ENCODE peak calls at places on chromosomes 5 and 9, in four cellular contexts. D is brain microvascular endothelial cell, I is neural progenitor cell, H is psoas muscle. C is an unnamed sample.

GRCh38 chr5:167699434-167699833 is 592.0 kb upstream of the WWC1 start:
- DNase-seq in D (peak; percentile 99), H (no peak), I (peak; percentile 83), C (no peak)

GRCh38 chr9:128825923-128826702 is 3.5 kb downstream of the SPOUT1 start:
- DNase-seq in I (no peak), D (no peak), H (no peak), C (no peak)

GRCh38 chr5:16934123-16934522 is 2.0 kb downstream of the MYO10 start:
- DNase-seq in I (peak; percentile 94), D (peak; percentile 83), H (peak; percentile 24), C (peak; percentile 42)

GRCh38 chr9:28927711-28928110 is 1354.4 kb upstream of the C9orf72 start:
- DNase-seq in I (no peak), H (no peak), D (no peak), C (no peak)

GRCh38 chr9:130461218-130461630 is 16.5 kb downstream of the ASS1 start:
- DNase-seq in D (no peak), H (peak; percentile 69), I (peak; percentile 86), C (peak; percentile 62)

GRCh38 chr9:116207371-116208111 is 54.0 kb downstream of the PAPPA start:
- DNase-seq in D (no peak), H (no peak), I (no peak), C (no peak)

GRCh38 chr5:35117960-35118359 is 70.2 kb upstream of the AGXT2 start:
- DNase-seq in D (peak; percentile 75), H (no peak), I (no peak), C (no peak)

GRCh38 chr5:172171118-172171775 is 16.8 kb downstream of the STK10 start:
- DNase-seq in D (no peak), H (no peak), I (peak; percentile 69), C (no peak)

GRCh38 chr5:170310187-170310586 is 12.6 kb upstream of the LCP2 start:
- DNase-seq in H (no peak), D (no peak), I (no peak), C (no peak)

GRCh38 chr9:122186301-122186700 is 26.6 kb downstream of the MORN5 start:
- DNase-seq in H (no peak), I (peak; percentile 21), D (no peak), C (no peak)

GRCh38 chr5:78496373-78496772 is 136.0 kb downstream of the SCAMP1 start:
- DNase-seq in I (no peak), D (peak; percentile 62), H (no peak), C (no peak)

GRCh38 chr9:126805546-126806262 is 864 bp downstream of the ZBTB43 start:
- DNase-seq in H (peak; percentile 83), I (peak; percentile 8), D (peak; percentile 63), C (peak; percentile 61)

GRCh38 chr9:121721770-121722169 is 70.3 kb downstream of the DAB2IP start:
- DNase-seq in D (no peak), I (peak; percentile 43), H (no peak), C (peak; percentile 70)

GRCh38 chr9:109098221-109098959 is 21.4 kb downstream of the TMEM245 start:
- DNase-seq in H (no peak), I (peak; percentile 62), D (peak; percentile 61), C (no peak)

GRCh38 chr5:148237795-148238194 is 530 bp upstream of the MARCOL start:
- DNase-seq in I (no peak), D (no peak), H (no peak), C (no peak)

GRCh38 chr9:126095546-126096190 is 231.0 kb upstream of the MVB12B start:
- DNase-seq in I (no peak), D (no peak), H (no peak), C (no peak)

GRCh38 chr9:129026442-129027223 is 1.5 kb downstream of the SH3GLB2 start:
- DNase-seq in I (peak; percentile 82), H (no peak), D (no peak), C (no peak)

GRCh38 chr5:177403826-177404640 is 3.6 kb upstream of the PFN3 start:
- DNase-seq in D (peak; percentile 52), I (peak; percentile 83), H (peak; percentile 88), C (peak; percentile 86)

GRCh38 chr9:26744362-26744965 is 148.1 kb downstream of the CAAP1 start:
- DNase-seq in D (no peak), H (no peak), I (peak; percentile 31), C (no peak)

GRCh38 chr5:62374090-62374489 is 29.6 kb downstream of the DIMT1 start:
- DNase-seq in D (no peak), I (no peak), H (no peak), C (no peak)

GRCh38 chr9:114348906-114349482 is 19.3 kb downstream of the ORM2 start:
- DNase-seq in H (peak; percentile 65), D (peak; percentile 98), I (peak; percentile 78), C (no peak)

GRCh38 chr9:90287567-90288274 is 354.9 kb downstream of the DIRAS2 start:
- DNase-seq in I (no peak), H (no peak), D (no peak), C (no peak)

GRCh38 chr9:96646081-96646991 is 8.8 kb downstream of the PRXL2C start:
- DNase-seq in I (no peak), H (peak; percentile 62), D (peak; percentile 14), C (no peak)

GRCh38 chr5:123088031-123088805 is 823 bp upstream of the PRDM6 start:
- DNase-seq in D (no peak), H (no peak), I (peak; percentile 54), C (no peak)

GRCh38 chr5:67425514-67425913 is 228.9 kb upstream of the CD180 start:
- DNase-seq in I (no peak), D (no peak), H (no peak), C (no peak)

GRCh38 chr5:179964015-179964414 is 56.3 kb upstream of the TBC1D9B start:
- DNase-seq in H (no peak), D (no peak), I (no peak), C (no peak)
- H3K27ac ChIP-seq in H (no peak overlapping the region), D (no peak overlapping the region), I (no peak overlapping the region), C (no peak overlapping the region)

GRCh38 chr9:3246231-3246630 is 279.6 kb downstream of the RFX3 start:
- DNase-seq in D (no peak), H (no peak), I (peak; percentile 16), C (no peak)
- H3K36me3 ChIP-seq in D (no peaks in the 10 kb centered on the region), H (no peaks in the 10 kb centered on the region), I (no peaks in the 10 kb centered on the region), C (peaks cover 10% of the 10 kb centered on the region)

DNA sequence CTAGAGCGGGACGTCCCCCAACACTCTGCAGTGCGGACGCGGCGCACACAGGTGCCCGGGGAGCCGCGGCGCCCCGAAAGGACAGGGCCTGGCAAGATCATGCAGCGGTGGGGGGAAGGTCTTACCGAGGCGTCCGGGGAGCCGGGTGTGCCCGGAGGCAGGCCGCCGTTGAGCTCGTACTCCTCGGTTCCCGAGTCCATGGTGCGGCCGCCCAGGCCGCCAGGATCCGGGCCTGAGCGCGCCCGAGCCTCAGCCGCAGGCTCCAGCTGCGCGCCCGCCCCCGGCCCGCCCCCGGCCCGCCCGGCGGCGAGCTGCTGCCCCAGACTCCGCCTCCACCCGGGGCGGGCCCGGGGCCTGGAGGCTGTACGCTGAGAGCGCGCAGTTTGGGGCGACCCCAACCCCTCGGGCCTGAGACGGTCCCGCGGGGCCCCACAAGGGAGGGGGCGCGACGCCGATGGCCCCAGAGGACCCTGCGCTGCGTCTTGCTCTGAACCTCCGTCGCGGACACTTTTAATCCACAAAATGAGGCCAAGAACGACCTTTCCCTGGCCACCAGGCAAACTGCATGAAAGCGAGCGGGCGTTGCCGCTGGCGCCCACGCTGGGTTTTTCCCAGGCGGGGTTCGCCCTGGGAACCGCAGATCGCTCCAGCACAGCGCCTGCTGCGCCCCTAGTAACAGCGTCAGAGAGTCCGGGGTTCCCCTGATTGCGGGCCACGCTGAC is at the start of gene NINJ1:
- DNase-seq in I (peak; percentile 91), H (peak; percentile 78), D (peak; percentile 71), C (peak; percentile 76)
- TF ChIP-seq CTCF in I (no peak), H (no peak), D (no peak), C (peak; percentile 12)

DNA sequence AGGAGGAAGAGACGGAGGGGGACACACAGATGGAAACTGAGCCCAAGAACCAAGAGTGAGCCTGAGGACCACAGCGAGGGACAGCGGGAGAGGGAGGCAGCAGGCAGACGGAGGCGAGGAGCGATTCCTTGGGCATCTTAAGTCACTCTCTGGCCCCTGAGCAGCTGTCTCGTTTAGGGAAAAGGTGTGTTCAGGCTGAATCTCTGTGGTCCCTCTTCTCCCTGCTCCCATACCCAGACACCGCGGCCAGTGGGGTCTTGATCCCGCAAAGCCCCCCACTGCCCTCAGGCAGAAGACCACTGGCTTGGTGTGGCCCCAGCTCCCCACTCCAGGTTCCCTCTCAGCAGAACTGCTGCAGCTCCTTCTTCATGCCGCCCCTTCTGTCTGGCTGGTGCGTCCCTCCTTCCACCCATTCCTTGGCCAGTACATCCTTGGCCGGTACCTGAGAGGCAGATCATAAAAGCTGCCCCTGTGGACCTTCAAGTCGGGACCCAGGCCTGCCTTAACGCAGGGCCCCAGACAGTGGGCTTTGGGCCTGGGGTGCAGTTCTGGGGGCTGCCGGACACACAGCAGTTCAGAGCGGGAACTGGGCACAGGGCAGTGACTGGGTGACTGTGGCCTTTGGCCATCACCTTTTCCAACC is 5.8 kb upstream of the RALGDS start:
- DNase-seq in D (no peak), H (no peak), I (no peak), C (no peak)
- H3K27ac ChIP-seq in D (no peak overlapping the region), H (peak overlapping the region; percentile 90), I (no peak overlapping the region), C (peak overlapping the region; percentile 78)

GRCh38 chr9:279674-280073 is 65.0 kb downstream of the DOCK8 start:
- DNase-seq in D (no peak), H (no peak), I (no peak), C (no peak)
- H3K36me3 ChIP-seq in D (no peaks in the 10 kb centered on the region), H (no peaks in the 10 kb centered on the region), I (no peaks in the 10 kb centered on the region), C (no peaks in the 10 kb centered on the region)

GRCh38 chr5:109877670-109878045 is 187.9 kb downstream of the MAN2A1 start:
- DNase-seq in D (no peak), I (no peak), H (no peak), C (no peak)
- TF ChIP-seq CTCF in D (no peak), I (no peak), H (no peak), C (no peak)

GRCh38 chr9:133537257-133537656 is 2.8 kb downstream of the ADAMTSL2 start:
- DNase-seq in D (no peak), H (no peak), I (no peak), C (no peak)

GRCh38 chr9:133538851-133539250 is 4.3 kb downstream of the ADAMTSL2 start:
- DNase-seq in D (no peak), I (no peak), H (no peak), C (no peak)

GRCh38 chr9:133540336-133541025 is 6.0 kb downstream of the ADAMTSL2 start:
- DNase-seq in H (no peak), I (no peak), D (no peak), C (no peak)

GRCh38 chr9:133538176-133538575 is 3.7 kb downstream of the ADAMTSL2 start:
- DNase-seq in D (no peak), H (no peak), I (no peak), C (no peak)

DNA sequence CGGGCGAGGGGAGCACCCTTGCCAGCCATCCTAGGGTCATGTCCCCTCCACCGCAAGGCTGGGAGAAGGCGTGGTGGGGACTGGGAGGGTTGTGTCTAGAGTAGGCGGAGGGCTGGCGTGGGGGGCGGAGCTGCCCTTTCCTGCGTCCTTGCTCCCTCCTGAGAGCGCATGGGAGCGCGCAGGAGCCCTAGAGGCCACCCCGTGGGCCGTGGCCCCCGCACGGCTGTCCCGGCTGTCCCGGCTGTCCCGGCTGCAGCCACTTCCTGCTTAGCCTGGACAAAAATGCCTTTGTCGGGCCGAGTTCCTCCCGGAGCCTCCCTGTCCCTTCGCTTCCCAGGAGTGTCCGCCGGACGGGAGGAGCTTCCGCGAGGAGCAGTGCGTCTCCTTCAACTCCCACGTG is 4.9 kb downstream of the ADAMTSL2 start:
- DNase-seq in H (peak; percentile 50), D (no peak), I (peak; percentile 40), C (peak; percentile 78)
- H3K27ac ChIP-seq in H (no peak overlapping the region), D (no peak overlapping the region), I (no peak overlapping the region), C (peak overlapping the region; percentile 85)

GRCh38 chr9:37916471-37917314 is 12.8 kb upstream of the SLC25A51 start:
- DNase-seq in H (no peak), D (no peak), I (no peak), C (no peak)
- H3K36me3 ChIP-seq in H (peaks cover 2% of the 10 kb centered on the region), D (peaks cover 35% of the 10 kb centered on the region), I (no peaks in the 10 kb centered on the region), C (peaks cover 12% of the 10 kb centered on the region)

C was measured in left ventricle myocardium inferior.